ENCODE peak calls at places on chromosomes 16 and 17, in seven cellular contexts. H is thoracic aorta, P is H1, Q is sigmoid colon, L is Panc1, J is GM12865, Y is astrocyte of the spinal cord. T is an unnamed sample.

GRCh38 chr17:67680445-67681224 is 37.1 kb upstream of the NOL11 start:
- DNase-seq in L (no peak), Q (no peak), P (no peak), J (peak; percentile 30), Y (no peak), H (no peak), T (no peak)

GRCh38 chr17:74918906-74919305 is 4.1 kb downstream of the USH1G start:
- DNase-seq in Q (no peak), L (no peak), J (no peak), Y (no peak), P (no peak), H (no peak), T (no peak)

GRCh38 chr16:56389554-56389953 is 35.8 kb downstream of the AMFR start:
- DNase-seq in L (no peak), Y (peak; percentile 98), H (no peak), J (no peak), Q (no peak), P (no peak), T (no peak)

GRCh38 chr17:10243905-10244844 is 45.8 kb upstream of the GAS7 start:
- DNase-seq in J (no peak), H (no peak), L (no peak), Y (peak; percentile 2), Q (peak; percentile 63), P (no peak), T (no peak)

GRCh38 chr16:21646721-21647561 is 5.5 kb downstream of the IGSF6 start:
- DNase-seq in Y (no peak), P (no peak), Q (no peak), H (no peak), L (no peak), J (peak; percentile 98), T (peak; percentile 59)

GRCh38 chr17:28846231-28846630 is 3.6 kb upstream of the FAM222B start:
- DNase-seq in Y (no peak), Q (no peak), H (no peak), P (no peak), J (no peak), L (no peak), T (no peak)

GRCh38 chr16:17015702-17016101 is 455.1 kb downstream of the XYLT1 start:
- DNase-seq in P (no peak), J (no peak), L (no peak), Q (no peak), Y (no peak), H (no peak), T (no peak)

GRCh38 chr17:55690105-55690508 is 32.6 kb downstream of the TMEM100 start:
- DNase-seq in H (no peak), Q (no peak), J (no peak), Y (no peak), P (no peak), L (no peak), T (no peak)

GRCh38 chr16:53576228-53576627 is 73.2 kb upstream of the AKTIP start:
- DNase-seq in P (no peak), J (no peak), H (no peak), Y (no peak), Q (no peak), L (no peak), T (no peak)

GRCh38 chr17:71910002-71910401 is 210.8 kb upstream of the SOX9 start:
- DNase-seq in J (no peak), Q (no peak), Y (no peak), L (no peak), P (no peak), H (no peak), T (no peak)

GRCh38 chr16:88302666-88303065 is 80.1 kb upstream of the ZNF469 start:
- DNase-seq in J (no peak), P (no peak), Q (no peak), Y (no peak), L (no peak), H (no peak), T (no peak)

GRCh38 chr16:57498031-57498430 is 11.7 kb upstream of the DOK4 start:
- DNase-seq in P (no peak), H (no peak), Q (peak; percentile 43), Y (no peak), L (no peak), J (no peak), T (no peak)

GRCh38 chr16:31875112-31875803 is 1.7 kb downstream of the ZNF267 start:
- DNase-seq in Y (peak; percentile 29), Q (no peak), P (no peak), H (no peak), J (no peak), L (no peak), T (no peak)

GRCh38 chr17:81379523-81379942 is 15.7 kb upstream of the BAHCC1 start:
- DNase-seq in L (no peak), Q (no peak), J (no peak), Y (no peak), H (no peak), P (no peak), T (no peak)

GRCh38 chr17:4074831-4075495 is 67.9 kb downstream of the ZZEF1 start:
- DNase-seq in L (peak; percentile 33), H (no peak), Y (peak; percentile 19), P (no peak), J (peak; percentile 81), Q (no peak), T (peak; percentile 61)

GRCh38 chr17:27601069-27601974 is 29.7 kb upstream of the LGALS9 start:
- DNase-seq in Q (peak; percentile 87), Y (peak; percentile 81), L (peak; percentile 53), H (peak; percentile 70), J (peak; percentile 82), P (peak; percentile 68), T (peak; percentile 77)

GRCh38 chr16:22721497-22722100 is 92.4 kb upstream of the HS3ST2 start:
- DNase-seq in Y (no peak), Q (no peak), H (no peak), L (no peak), P (no peak), J (no peak), T (no peak)

GRCh38 chr16:77993111-77993571 is 29.2 kb upstream of the CLEC3A start:
- DNase-seq in J (peak; percentile 16), H (no peak), Y (peak; percentile 74), Q (no peak), P (no peak), L (no peak), T (no peak)

GRCh38 chr17:3771140-3771539 is 29.8 kb downstream of the ITGAE start:
- DNase-seq in P (no peak), L (no peak), J (no peak), H (no peak), Y (no peak), Q (no peak), T (no peak)

DNA sequence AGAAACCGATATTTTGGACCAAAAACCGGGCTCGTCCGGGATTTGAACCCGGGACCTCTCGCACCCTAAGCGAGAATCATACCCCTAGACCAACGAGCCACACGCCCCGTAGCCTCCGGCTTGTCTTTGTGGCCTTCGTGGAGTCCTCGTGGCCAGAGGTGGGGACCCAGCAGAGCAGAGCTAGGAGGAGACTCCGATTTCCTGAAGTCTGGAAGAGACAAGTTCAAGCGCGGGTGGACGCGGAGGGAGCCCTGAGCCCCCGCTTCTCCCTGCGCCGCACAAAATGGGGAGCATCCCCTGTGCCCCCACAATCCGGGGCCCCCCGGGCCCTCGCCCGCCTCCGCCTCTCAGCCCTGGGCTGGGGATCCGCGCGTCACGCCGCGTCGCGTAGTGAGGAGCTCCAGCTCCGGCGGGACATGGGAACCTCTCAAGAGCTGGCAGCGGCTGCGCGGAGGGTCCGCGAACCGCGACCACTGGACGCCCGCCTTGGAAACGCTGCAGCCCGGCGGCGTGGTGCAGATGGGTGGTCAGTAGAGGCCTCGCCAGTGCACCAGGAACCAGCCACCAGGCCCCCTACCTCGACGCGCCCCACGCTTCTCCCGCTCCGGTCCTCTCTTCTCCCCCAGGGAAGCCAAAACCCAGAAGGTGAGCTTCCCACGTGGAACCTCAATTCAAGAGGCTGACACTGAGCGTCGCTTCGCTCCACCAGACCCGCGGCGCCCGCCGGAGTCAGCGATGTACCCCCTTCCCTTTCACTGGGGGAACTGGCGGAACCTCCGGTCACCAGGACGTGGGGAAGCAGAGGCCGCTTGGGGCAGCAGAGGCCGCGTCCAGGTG is 5.2 kb upstream of the OR1F1 start:
- DNase-seq in L (no peak), Y (peak; percentile 39), P (no peak), J (peak; percentile 75), H (no peak), Q (no peak), T (peak; percentile 65)
- TF ChIP-seq CTCF in L (peak; percentile 83), Y (peak; percentile 45), P (peak; percentile 38), J (no peak), H (peak; percentile 22), Q (no peak), T (no peak)

GRCh38 chr17:31068291-31068690 is 26.5 kb upstream of the NF1 start:
- DNase-seq in Y (no peak), Q (no peak), J (peak; percentile 67), H (no peak), L (no peak), P (no peak), T (peak; percentile 57)
- TF ChIP-seq CTCF in Y (peak; percentile 39), Q (no peak), J (peak; percentile 59), H (no peak), L (peak; percentile 61), P (peak; percentile 94), T (peak; percentile 45)

GRCh38 chr17:40301315-40301714 is 7.7 kb upstream of the RARA start:
- DNase-seq in J (no peak), Q (no peak), L (no peak), P (no peak), Y (no peak), H (no peak), T (no peak)
- TF ChIP-seq CTCF in J (no peak), Q (no peak), L (peak; percentile 67), P (no peak), Y (no peak), H (no peak), T (no peak)

DNA sequence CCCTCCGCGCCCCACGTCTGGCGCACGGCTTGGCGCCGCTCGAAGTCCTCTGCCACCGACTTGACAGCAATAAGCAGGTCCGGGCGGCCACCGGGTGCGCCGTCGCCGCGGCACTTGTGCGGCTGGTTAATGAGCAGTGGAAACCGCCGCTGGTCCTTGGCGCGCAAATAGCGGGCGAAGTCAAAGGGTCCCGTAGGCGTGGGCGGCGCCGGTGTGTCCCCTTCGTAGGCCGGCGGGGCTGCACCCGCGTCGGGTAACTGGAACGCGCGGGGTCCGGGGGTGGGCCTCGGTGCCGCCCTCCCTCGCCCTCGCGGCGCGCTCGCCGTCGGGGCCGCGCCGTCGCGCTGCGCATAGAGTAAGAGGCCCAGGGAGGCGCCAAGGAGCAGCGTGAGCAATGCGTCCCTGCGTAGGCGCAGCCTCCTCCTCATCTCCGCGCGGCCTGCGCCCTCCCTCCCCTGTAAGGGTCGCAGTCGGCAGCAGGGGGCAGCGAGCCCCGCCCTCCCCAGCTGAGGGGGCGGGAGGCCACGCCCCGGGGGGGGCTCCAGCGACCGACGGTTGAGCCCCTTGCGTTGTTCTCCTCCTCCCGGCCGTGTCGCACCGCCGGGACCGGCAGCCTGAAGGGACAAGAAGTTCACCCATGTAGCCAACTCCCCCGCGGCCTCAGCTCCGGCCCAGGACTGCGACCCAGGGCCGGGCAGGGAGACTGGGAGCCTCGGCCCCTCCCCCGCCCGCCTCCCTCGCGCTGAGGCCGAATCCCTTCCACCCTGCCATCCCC is 553 bp downstream of the B3GNT9 start:
- DNase-seq in Q (peak; percentile 78), J (peak; percentile 44), H (no peak), P (no peak), L (no peak), Y (peak; percentile 59), T (peak; percentile 86)
- TF ChIP-seq CTCF in Q (no peak), J (no peak), H (no peak), P (no peak), L (peak; percentile 44), Y (no peak), T (peak; percentile 12)

GRCh38 chr17:14116263-14117024 is 47.1 kb downstream of the COX10 start:
- DNase-seq in P (no peak), Q (no peak), Y (no peak), L (no peak), H (no peak), J (no peak), T (no peak)
- TF ChIP-seq CTCF in P (no peak), Q (no peak), Y (no peak), L (no peak), H (no peak), J (no peak), T (no peak)

GRCh38 chr17:48631693-48632578 is 5.8 kb upstream of the HOXB9 start:
- DNase-seq in P (no peak), L (no peak), J (peak; percentile 81), Q (peak; percentile 12), Y (no peak), H (no peak), T (peak; percentile 67)
- TF ChIP-seq CTCF in P (no peak), L (no peak), J (no peak), Q (no peak), Y (no peak), H (no peak), T (no peak)

T was measured in GM13976.